ENCODE peak calls at places on chromosomes 5 and 9, in nine cellular contexts. G, Q, F, M, A, J, Y, K and E are unnamed samples.

GRCh38 chr9:87383341-87384150 is 114.1 kb upstream of the DAPK1 start:
- DNase-seq in G (no peak), Q (no peak), F (no peak), M (no peak), A (peak), J (no peak), Y (no peak), K (no peak), E (no peak)

GRCh38 chr5:132022737-132023136 is 11.3 kb upstream of the ACSL6 start:
- DNase-seq in G (no peak), Q (no peak), F (no peak), M (no peak), A (no peak), J (no peak), Y (no peak), K (no peak), E (peak)

GRCh38 chr9:75071530-75072122 is 16.3 kb downstream of the NMRK1 start:
- DNase-seq in G (no peak), Q (no peak), F (peak), M (no peak), A (peak), J (no peak), Y (no peak), K (peak), E (peak)

GRCh38 chr5:139076117-139076516 is 122.1 kb downstream of the SIL1 start:
- DNase-seq in G (no peak), Q (no peak), F (no peak), M (no peak), A (no peak), J (no peak), Y (no peak), K (no peak), E (no peak)

GRCh38 chr5:54807421-54807820 is 178.0 kb downstream of the ESM1 start:
- DNase-seq in G (no peak), Q (peak), F (no peak), M (no peak), A (peak), J (no peak), Y (no peak), K (no peak), E (no peak)

GRCh38 chr9:114850871-114851270 is 45.0 kb upstream of the TNFSF15 start:
- DNase-seq in G (no peak), Q (peak), F (no peak), M (no peak), A (no peak), J (no peak), Y (no peak), K (no peak), E (peak)

GRCh38 chr5:39016587-39017275 is 57.5 kb downstream of the RICTOR start:
- DNase-seq in G (no peak), Q (no peak), F (no peak), M (no peak), A (no peak), J (no peak), Y (no peak), K (no peak), E (no peak)

GRCh38 chr5:120293796-120294195 is 170.3 kb upstream of the PRR16 start:
- DNase-seq in G (no peak), Q (peak), F (no peak), M (no peak), A (peak), J (peak), Y (no peak), K (no peak), E (no peak)

GRCh38 chr9:136017813-136018190 is 56.6 kb upstream of the UBAC1 start:
- DNase-seq in G (no peak), Q (no peak), F (no peak), M (no peak), A (no peak), J (no peak), Y (no peak), K (no peak), E (no peak)

GRCh38 chr5:178606269-178606668 is 16.1 kb upstream of the COL23A1 start:
- DNase-seq in G (no peak), Q (no peak), F (no peak), M (no peak), A (no peak), J (no peak), Y (no peak), K (no peak), E (no peak)

GRCh38 chr9:121369595-121370265 is at the start of gene STOM:
- DNase-seq in G (peak), Q (peak), F (no peak), M (no peak), A (peak), J (peak), Y (peak), K (peak), E (peak)

GRCh38 chr5:130995254-130995515 is 169.9 kb downstream of the HINT1 start:
- DNase-seq in G (no peak), Q (no peak), F (no peak), M (no peak), A (no peak), J (no peak), Y (no peak), K (no peak), E (no peak)

GRCh38 chr5:168696611-168697010 is 117.4 kb upstream of the PANK3 start:
- DNase-seq in G (no peak), Q (no peak), F (no peak), M (no peak), A (no peak), J (no peak), Y (no peak), K (no peak), E (no peak)

GRCh38 chr9:70525553-70525952 is 111.1 kb upstream of the KLF9 start:
- DNase-seq in G (no peak), Q (peak), F (no peak), M (no peak), A (peak), J (no peak), Y (no peak), K (no peak), E (no peak)

GRCh38 chr9:108963459-108964143 is 29.4 kb downstream of the ABITRAM start:
- DNase-seq in G (no peak), Q (peak), F (no peak), M (no peak), A (no peak), J (no peak), Y (peak), K (no peak), E (no peak)

GRCh38 chr9:120944434-120945125 is 18.0 kb upstream of the TRAF1 start:
- DNase-seq in G (no peak), Q (no peak), F (no peak), M (no peak), A (no peak), J (no peak), Y (no peak), K (no peak), E (no peak)

GRCh38 chr9:91935066-91935729 is 14.8 kb downstream of the ROR2 start:
- DNase-seq in G (no peak), Q (no peak), F (no peak), M (no peak), A (no peak), J (no peak), Y (no peak), K (no peak), E (no peak)

GRCh38 chr9:18821794-18822193 is 211.2 kb downstream of the SAXO1 start:
- DNase-seq in G (no peak), Q (peak), F (no peak), M (no peak), A (peak), J (peak), Y (no peak), K (no peak), E (no peak)

GRCh38 chr5:122095158-122095557 is 17.1 kb upstream of the LOX start:
- DNase-seq in G (no peak), Q (no peak), F (no peak), M (no peak), A (no peak), J (no peak), Y (no peak), K (no peak), E (no peak)

GRCh38 chr9:121667214-121667613 is 15.8 kb downstream of the DAB2IP start:
- DNase-seq in G (no peak), Q (no peak), F (no peak), M (no peak), A (no peak), J (no peak), Y (no peak), K (peak), E (no peak)

GRCh38 chr9:135805422-135806022 is 101.8 kb downstream of the CAMSAP1 start:
- DNase-seq in G (no peak), Q (no peak), F (no peak), M (no peak), A (no peak), J (no peak), Y (no peak), K (no peak), E (no peak)

GRCh38 chr5:172950176-172950965 is 8.9 kb upstream of the RPL26L1 start:
- DNase-seq in G (no peak), Q (no peak), F (no peak), M (no peak), A (no peak), J (no peak), Y (no peak), K (no peak), E (no peak)